ENCODE peak calls at places on chromosome 4, in six cellular contexts. N is IMR-90, L is A549, J is HCT116, Y is ovary, X is transverse colon. Q is an unnamed sample.

GRCh38 chr4:70688795-70689231 is 481 bp downstream of the UTP3 start:
- DNase-seq in X (peak), J (no peak), Y (no peak), N (no peak), L (no peak), Q (no peak)

GRCh38 chr4:55116450-55116849 is 8.9 kb downstream of the KDR start:
- DNase-seq in Y (no peak), J (no peak), X (no peak), N (no peak), L (no peak), Q (no peak)

GRCh38 chr4:120672558-120673147 is 249.9 kb downstream of the PRDM5 start:
- DNase-seq in Y (no peak), L (no peak), N (no peak), J (no peak), X (no peak), Q (no peak)

GRCh38 chr4:88659061-88659889 is 38.4 kb downstream of the NAP1L5 start:
- DNase-seq in Y (no peak), N (peak), X (peak), J (peak), L (peak), Q (peak)

GRCh38 chr4:17544205-17544604 is 29.2 kb downstream of the CLRN2 start:
- DNase-seq in X (peak), Y (no peak), J (no peak), L (no peak), N (no peak), Q (no peak)

GRCh38 chr4:71229477-71230257 is 109.2 kb upstream of the SLC4A4 start:
- DNase-seq in Y (no peak), J (peak), L (peak), X (peak), N (peak), Q (peak)

GRCh38 chr4:55178226-55179005 is 53.0 kb upstream of the KDR start:
- DNase-seq in L (no peak), N (no peak), J (no peak), X (no peak), Y (no peak), Q (no peak)

GRCh38 chr4:88409206-88409605 is 30.6 kb downstream of the HERC6 start:
- DNase-seq in X (no peak), J (no peak), Y (no peak), N (no peak), L (no peak), Q (no peak)

GRCh38 chr4:22369901-22370562 is 145.8 kb downstream of the ADGRA3 start:
- DNase-seq in J (no peak), X (no peak), L (no peak), Y (no peak), N (no peak), Q (no peak)

GRCh38 chr4:47668810-47669408 is 169.0 kb downstream of the CORIN start:
- DNase-seq in Y (no peak), N (peak), L (peak), J (peak), X (no peak), Q (no peak)

GRCh38 chr4:151176711-151177110 is 77.3 kb downstream of the RPS3A start:
- DNase-seq in L (no peak), X (no peak), N (no peak), J (no peak), Y (no peak), Q (no peak)

GRCh38 chr4:40205259-40206198 is 8.7 kb downstream of the RHOH start:
- DNase-seq in X (peak), Y (no peak), L (no peak), J (no peak), N (no peak), Q (no peak)

GRCh38 chr4:153151535-153152452 is 52.4 kb upstream of the TRIM2 start:
- DNase-seq in N (peak), L (no peak), J (no peak), Y (peak), X (peak), Q (no peak)

GRCh38 chr4:3681191-3681590 is 85.0 kb upstream of the ADRA2C start:
- DNase-seq in X (no peak), N (no peak), L (no peak), Y (no peak), J (no peak), Q (no peak)

GRCh38 chr4:104591505-104591904 is 96.8 kb upstream of the CXXC4 start:
- DNase-seq in Y (no peak), X (peak), L (no peak), N (no peak), J (no peak), Q (no peak)

GRCh38 chr4:123976285-123976684 is 579.7 kb downstream of the SPRY1 start:
- DNase-seq in N (peak), L (no peak), J (no peak), X (no peak), Y (no peak), Q (no peak)

GRCh38 chr4:150431221-150431620 is 150.7 kb upstream of the MAB21L2 start:
- DNase-seq in N (no peak), Y (no peak), X (no peak), J (no peak), L (no peak), Q (no peak)

GRCh38 chr4:37528161-37528560 is 158.0 kb downstream of the RELL1 start:
- DNase-seq in N (no peak), X (no peak), L (no peak), J (no peak), Y (no peak), Q (peak)

GRCh38 chr4:57113870-57114269 is 3.7 kb upstream of the IGFBP7 start:
- DNase-seq in Y (no peak), X (no peak), J (no peak), N (no peak), L (no peak), Q (no peak)

GRCh38 chr4:57109530-57109846 is 697 bp downstream of the IGFBP7 start:
- DNase-seq in X (no peak), Y (no peak), J (no peak), L (no peak), N (no peak), Q (no peak)

GRCh38 chr4:57110635-57111546 is 706 bp upstream of the IGFBP7 start:
- DNase-seq in X (peak), N (peak), J (no peak), Y (peak), L (no peak), Q (no peak)

GRCh38 chr4:57114973-57115372 is 4.8 kb upstream of the IGFBP7 start:
- DNase-seq in J (no peak), Y (no peak), L (no peak), X (no peak), N (peak), Q (no peak)

DNA sequence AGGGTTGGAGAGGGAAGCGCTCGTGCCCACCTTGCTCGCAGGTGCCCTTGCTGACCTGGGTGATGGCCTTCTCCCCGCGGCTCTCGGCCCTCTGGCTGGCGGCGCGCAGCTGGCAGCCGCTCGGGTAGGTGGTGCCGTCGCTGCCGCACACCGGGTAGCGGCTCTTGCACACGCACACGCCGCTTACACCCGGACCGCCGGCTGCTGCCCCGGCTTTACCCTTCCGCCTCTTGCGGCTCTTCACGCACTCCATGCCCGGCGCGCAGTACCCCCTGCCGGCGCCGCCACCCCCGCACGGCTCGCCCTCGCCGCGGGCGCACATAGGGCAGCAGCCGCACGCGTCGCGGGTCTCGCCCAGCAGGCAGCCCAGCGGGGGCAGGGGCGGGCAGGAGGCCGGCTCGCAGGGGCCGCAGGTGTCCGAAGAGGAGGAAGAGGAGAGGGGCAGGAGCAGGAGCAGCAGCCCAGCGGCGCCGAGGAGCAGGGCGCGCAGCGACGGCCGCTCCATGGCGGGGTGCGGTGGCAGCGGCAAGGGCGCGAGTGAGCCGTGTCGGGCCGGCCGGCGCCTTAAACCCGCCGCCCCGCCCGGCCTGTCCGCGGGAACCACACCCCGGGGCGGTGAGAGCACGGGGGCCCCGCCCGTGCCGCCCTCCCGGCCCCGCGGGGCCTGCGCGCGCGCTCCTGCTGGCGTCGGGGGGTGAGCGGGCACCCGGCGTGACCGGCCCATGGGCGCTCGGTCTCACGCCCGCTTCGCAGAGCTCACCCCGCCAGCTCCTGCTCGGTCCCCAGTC is at the start of gene IGFBP7:
- DNase-seq in N (no peak), Y (peak), L (no peak), X (peak), J (no peak), Q (peak)
- TF ChIP-seq POLR2A in N (peak), Y (peak), L (peak), X (peak), J (no peak), Q (peak)

GRCh38 chr4:81541546-81541945 is 69.8 kb upstream of the RASGEF1B start:
- DNase-seq in N (no peak), X (no peak), J (no peak), Y (no peak), L (no peak), Q (no peak)

GRCh38 chr4:81538712-81539432 is 67.2 kb upstream of the RASGEF1B start:
- DNase-seq in N (no peak), L (no peak), J (no peak), X (no peak), Y (no peak), Q (no peak)
- H3K27ac ChIP-seq in N (no peak), L (no peak), J (no peak), X (no peak), Y (no peak), Q (no peak)

GRCh38 chr4:107913283-107913899 is 18.0 kb upstream of the CYP2U1 start:
- DNase-seq in J (peak), L (peak), X (peak), N (peak), Y (no peak), Q (no peak)
- TF ChIP-seq CTCF in J (peak), L (peak), X (peak), N (peak), Y (peak), Q (peak)

GRCh38 chr4:98657531-98658286 is 702 bp downstream of the TSPAN5 start:
- DNase-seq in N (peak), Y (peak), J (no peak), L (peak), X (peak), Q (no peak)

GRCh38 chr4:98659106-98659592 is 738 bp upstream of the TSPAN5 start:
- DNase-seq in N (peak), Y (peak), L (peak), X (no peak), J (no peak), Q (no peak)

GRCh38 chr4:98659741-98660507 is 1.5 kb upstream of the TSPAN5 start:
- DNase-seq in L (peak), Y (no peak), N (peak), J (no peak), X (no peak), Q (no peak)

GRCh38 chr4:98656443-98656842 is 2.0 kb downstream of the TSPAN5 start:
- DNase-seq in Y (no peak), N (no peak), J (no peak), L (no peak), X (no peak), Q (no peak)

DNA sequence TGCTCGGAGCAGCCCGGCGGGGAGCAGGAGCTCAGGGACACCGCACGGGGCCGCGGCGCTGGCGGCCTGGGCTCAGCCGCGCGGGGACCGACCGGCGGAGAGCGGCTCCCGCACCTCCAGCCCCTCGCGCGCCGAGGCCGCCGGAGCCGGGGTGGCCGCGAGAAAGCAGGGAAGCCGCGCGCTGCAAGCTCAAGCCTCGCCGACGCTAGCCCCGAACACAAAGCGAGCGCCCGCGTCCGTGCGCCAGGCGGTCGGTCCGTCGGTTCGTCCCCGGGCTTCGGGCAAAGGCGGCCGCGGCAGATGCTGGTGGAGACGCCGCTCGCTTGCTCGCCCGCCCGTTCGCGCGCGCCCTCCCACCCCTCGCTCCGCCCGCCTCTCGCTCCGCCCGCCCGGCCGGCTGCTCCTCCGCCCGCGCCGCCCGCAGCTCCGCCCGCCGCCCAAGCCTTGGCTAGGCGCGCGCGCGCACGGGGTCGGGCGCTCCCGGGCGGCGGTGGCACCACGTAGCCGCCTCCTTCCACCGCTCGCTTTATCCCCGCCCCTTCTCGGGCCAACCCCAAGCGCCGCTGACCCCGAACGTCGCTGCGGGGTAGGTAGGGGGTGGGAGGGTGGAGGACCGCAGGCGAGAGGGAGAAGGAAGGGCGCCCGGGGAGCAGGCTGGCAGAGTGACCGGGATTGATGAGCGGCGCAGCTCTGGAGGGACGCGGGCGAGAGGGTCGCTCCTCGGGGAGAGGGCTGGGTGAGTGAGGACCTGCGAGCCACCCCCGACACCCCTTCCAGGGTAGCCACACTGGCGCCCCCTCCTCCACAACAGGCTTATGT is at the start of gene TSPAN5:
- DNase-seq in L (peak), Y (peak), X (peak), N (peak), J (peak), Q (peak)
- TF ChIP-seq POLR2A in L (peak), Y (no peak), X (no peak), N (no peak), J (no peak), Q (no peak)

GRCh38 chr4:74108457-74109115 is 9.6 kb upstream of the CXCL2 start:
- DNase-seq in X (no peak), Y (no peak), N (no peak), J (no peak), L (no peak), Q (no peak)
- H3K27ac ChIP-seq in X (peak), Y (no peak), N (no peak), J (peak), L (peak), Q (peak)

GRCh38 chr4:94451669-94452475 is at the start of gene PDLIM5:
- DNase-seq in L (peak), Y (peak), X (peak), J (peak), N (peak), Q (peak)
- TF ChIP-seq CTCF in L (no peak), Y (peak), X (no peak), J (no peak), N (no peak), Q (no peak)

GRCh38 chr4:141215030-141215429 is 5.7 kb upstream of the ZNF330 start:
- DNase-seq in N (no peak), X (no peak), J (no peak), L (no peak), Y (no peak), Q (no peak)

GRCh38 chr4:141223418-141223817 is 2.7 kb downstream of the ZNF330 start:
- DNase-seq in L (no peak), Y (no peak), X (no peak), J (no peak), N (no peak), Q (no peak)

GRCh38 chr4:141215972-141216761 is 4.5 kb upstream of the ZNF330 start:
- DNase-seq in N (no peak), L (no peak), Y (no peak), X (no peak), J (no peak), Q (no peak)

GRCh38 chr4:141220271-141220654 is 432 bp upstream of the ZNF330 start:
- DNase-seq in L (no peak), X (no peak), Y (no peak), N (no peak), J (no peak), Q (no peak)

GRCh38 chr4:141220655-141221605 is at the start of gene ZNF330:
- DNase-seq in Y (peak), N (peak), J (peak), X (peak), L (peak), Q (peak)
- TF ChIP-seq POLR2A in Y (peak), N (peak), J (peak), X (peak), L (peak), Q (peak)

Q was measured in right lobe of liver.